ENCODE peak calls at places on chromosomes 7 and 10, in six cellular contexts. B, W, C, N, I and Y are unnamed samples.
A peak's percentile ranks its signal among the peaks of the same experiment; 100 is the strongest.

GRCh38 chr10:32981760-32982159 is 23.7 kb upstream of the ITGB1 start:
- DNase-seq in B (no peak), N (peak; percentile 67), C (peak; percentile 48), I (no peak), W (no peak), Y (peak; percentile 48)

GRCh38 chr7:157622408-157623221 is 285.8 kb downstream of the DNAJB6 start:
- DNase-seq in C (no peak), I (no peak), W (no peak), B (no peak), N (no peak), Y (no peak)

GRCh38 chr7:114312649-114313048 is 102.0 kb upstream of the FOXP2 start:
- DNase-seq in N (no peak), W (no peak), I (no peak), B (no peak), C (no peak), Y (no peak)

GRCh38 chr7:130732980-130733865 is 784 bp downstream of the KLF14 start:
- DNase-seq in C (no peak), I (no peak), B (no peak), N (peak; percentile 53), W (no peak), Y (peak; percentile 10)

GRCh38 chr7:47281966-47282643 is 299.8 kb downstream of the TNS3 start:
- DNase-seq in I (no peak), W (no peak), C (no peak), N (no peak), B (no peak), Y (no peak)

GRCh38 chr7:30986738-30987137 is 23.0 kb downstream of the GHRHR start:
- DNase-seq in I (no peak), B (no peak), W (no peak), C (no peak), N (no peak), Y (no peak)

GRCh38 chr7:54802841-54803240 is 43.8 kb upstream of the SEC61G start:
- DNase-seq in N (no peak), I (no peak), C (peak; percentile 88), W (no peak), B (no peak), Y (no peak)

GRCh38 chr7:157507987-157508386 is 171.2 kb downstream of the DNAJB6 start:
- DNase-seq in B (no peak), N (no peak), W (no peak), I (no peak), C (no peak), Y (no peak)

GRCh38 chr10:129840196-129840590 is 123.9 kb downstream of the EBF3 start:
- DNase-seq in C (no peak), W (no peak), N (no peak), I (peak; percentile 5), B (no peak), Y (no peak)

GRCh38 chr10:132882481-132882951 is 59.9 kb downstream of the CFAP46 start:
- DNase-seq in I (no peak), B (no peak), W (no peak), N (no peak), C (no peak), Y (no peak)

GRCh38 chr10:101287922-101288638 is 58.8 kb upstream of the LBX1 start:
- DNase-seq in I (no peak), N (peak; percentile 21), W (no peak), C (no peak), B (no peak), Y (no peak)

GRCh38 chr7:74256446-74257408 is 2.5 kb upstream of the RFC2 start:
- DNase-seq in I (no peak), W (no peak), N (no peak), C (no peak), B (no peak), Y (no peak)

GRCh38 chr7:151825711-151826110 is 51.2 kb downstream of the PRKAG2 start:
- DNase-seq in W (no peak), C (no peak), N (no peak), I (no peak), B (peak; percentile 66), Y (no peak)

GRCh38 chr7:15461576-15461975 is 100.2 kb downstream of the AGMO start:
- DNase-seq in C (peak; percentile 84), I (no peak), N (no peak), B (peak; percentile 57), W (no peak), Y (no peak)
- H3K4me3 ChIP-seq in C (no peak overlapping the region), I (no peak overlapping the region), N (no peak overlapping the region), B (no peak overlapping the region), W (no peak overlapping the region), Y (no peak overlapping the region)

GRCh38 chr10:91683976-91684375 is 51.1 kb upstream of the PPP1R3C start:
- DNase-seq in N (no peak), C (peak; percentile 97), I (no peak), W (no peak), B (no peak), Y (no peak)
- H3K4me3 ChIP-seq in N (no peak overlapping the region), C (no peak overlapping the region), I (no peak overlapping the region), W (no peak overlapping the region), B (no peak overlapping the region), Y (no peak overlapping the region)

GRCh38 chr10:109899578-109900355 is 23.5 kb downstream of the XPNPEP1 start:
- DNase-seq in W (no peak), I (peak; percentile 68), B (no peak), C (no peak), N (no peak), Y (no peak)
- H3K4me3 ChIP-seq in W (no peak overlapping the region), I (no peak overlapping the region), B (no peak overlapping the region), C (no peak overlapping the region), N (no peak overlapping the region), Y (no peak overlapping the region)

GRCh38 chr10:62112325-62112724 is 156.3 kb downstream of the RTKN2 start:
- DNase-seq in W (no peak), I (no peak), C (peak; percentile 48), B (no peak), N (no peak), Y (no peak)

GRCh38 chr10:62112963-62113362 is 155.7 kb downstream of the RTKN2 start:
- DNase-seq in N (no peak), B (no peak), I (no peak), W (no peak), C (no peak), Y (no peak)

GRCh38 chr10:62108768-62109430 is 159.7 kb downstream of the RTKN2 start:
- DNase-seq in C (no peak), B (peak; percentile 29), I (no peak), N (no peak), W (no peak), Y (peak; percentile 59)

GRCh38 chr10:62106929-62107519 is 161.6 kb downstream of the RTKN2 start:
- DNase-seq in N (no peak), W (no peak), I (no peak), B (no peak), C (no peak), Y (no peak)

DNA sequence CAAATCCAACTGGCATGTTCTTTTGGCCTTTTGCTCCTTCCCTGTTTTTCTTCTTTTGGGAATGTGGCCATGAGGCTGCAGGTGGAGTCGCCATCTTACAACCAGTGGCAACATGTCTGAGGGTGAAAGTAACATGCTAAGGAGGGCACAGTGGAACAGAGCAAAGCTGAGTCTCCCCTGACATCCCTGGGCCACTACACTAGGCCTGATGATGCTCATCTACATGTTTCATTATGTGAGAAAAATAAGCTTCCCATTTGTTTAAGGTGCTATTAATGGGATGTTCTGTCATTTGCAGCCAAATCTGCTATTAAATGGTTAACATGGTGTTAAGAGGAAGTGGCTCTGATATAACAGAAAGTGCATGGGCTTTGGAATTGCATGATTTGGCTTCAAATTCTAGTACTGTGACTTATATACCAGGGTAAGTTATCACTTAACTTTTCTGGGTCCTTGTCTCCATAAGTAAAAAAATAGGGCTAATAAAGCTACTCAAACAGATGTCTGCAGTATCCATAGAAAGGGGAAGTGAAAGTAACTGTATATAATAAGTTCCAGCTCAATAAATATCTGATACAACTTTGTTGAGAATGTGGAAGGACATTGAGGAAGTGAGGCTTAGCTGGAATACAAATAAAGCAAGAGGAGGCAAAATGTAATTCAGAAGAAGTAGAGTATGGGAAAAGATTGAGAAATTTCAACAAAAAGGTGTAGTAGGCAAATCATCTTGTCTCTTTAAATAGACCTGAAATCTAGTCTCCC is 158.9 kb downstream of the RTKN2 start:
- DNase-seq in B (no peak), N (no peak), I (no peak), C (no peak), W (no peak), Y (no peak)
- H3K4me3 ChIP-seq in B (no peak overlapping the region), N (no peak overlapping the region), I (no peak overlapping the region), C (no peak overlapping the region), W (no peak overlapping the region), Y (no peak overlapping the region)

GRCh38 chr10:6642881-6643280 is 62.8 kb upstream of the PRKCQ start:
- DNase-seq in N (no peak), I (no peak), W (no peak), C (no peak), B (no peak), Y (peak; percentile 80)

GRCh38 chr10:6640433-6641040 is 60.5 kb upstream of the PRKCQ start:
- DNase-seq in C (no peak), W (no peak), B (no peak), I (no peak), N (no peak), Y (no peak)

GRCh38 chr10:6647811-6648526 is 67.9 kb upstream of the PRKCQ start:
- DNase-seq in W (no peak), I (no peak), N (peak; percentile 48), C (peak; percentile 52), B (peak; percentile 55), Y (peak; percentile 65)

GRCh38 chr10:6649107-6649720 is 69.1 kb upstream of the PRKCQ start:
- DNase-seq in I (no peak), W (no peak), N (no peak), B (no peak), C (peak; percentile 37), Y (no peak)

DNA sequence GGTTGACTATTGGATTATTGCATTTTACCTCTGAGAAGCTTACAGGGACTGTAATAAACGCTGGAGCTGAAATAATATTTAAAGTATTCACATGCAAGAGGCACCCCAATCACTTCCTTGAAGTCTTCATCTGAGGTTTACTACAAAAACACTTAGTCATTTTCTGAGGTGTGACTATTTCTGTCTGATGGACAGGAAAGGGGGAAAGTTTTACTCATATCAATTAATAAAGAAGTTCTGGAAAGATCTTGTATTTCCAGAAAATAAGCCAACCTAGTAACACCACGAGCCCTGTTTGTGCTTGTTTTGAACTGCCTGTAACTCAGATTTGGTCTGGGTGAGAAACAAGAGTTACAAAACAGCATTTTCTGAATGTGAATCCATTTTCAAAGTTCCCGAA is 63.9 kb upstream of the PRKCQ start:
- DNase-seq in I (no peak), W (no peak), C (peak; percentile 40), N (no peak), B (no peak), Y (no peak)
- H3K4me3 ChIP-seq in I (no peak overlapping the region), W (no peak overlapping the region), C (no peak overlapping the region), N (no peak overlapping the region), B (no peak overlapping the region), Y (no peak overlapping the region)